ENCODE peak calls at places on chromosomes 7 and 10, in four cellular contexts. S is mesendoderm; L is heart right ventricle; J is stimulated activated CD8-positive, alpha-beta memory T cell treated with anti-CD3 and anti-CD28 coated beads, Interleukin-2, amount 100 ng/mL, for 1 hour. E is an unnamed sample.

GRCh38 chr7:32890010-32890552 is 1.5 kb downstream of the KBTBD2 start:
- DNase-seq in S (peak; percentile 39), L (no peak), J (no peak), E (no peak)

GRCh38 chr10:72740526-72740925 is 48.6 kb downstream of the MCU start:
- DNase-seq in S (peak; percentile 85), L (peak; percentile 27), J (no peak), E (no peak)

GRCh38 chr10:91552706-91553105 is 80.2 kb downstream of the PPP1R3C start:
- DNase-seq in S (peak; percentile 37), L (peak; percentile 24), J (no peak), E (no peak)

GRCh38 chr7:124188576-124188975 is 155.7 kb upstream of the TMEM229A start:
- DNase-seq in S (no peak), L (no peak), J (no peak), E (no peak)

GRCh38 chr7:7292608-7293007 is 110.3 kb downstream of the C1GALT1 start:
- DNase-seq in S (peak; percentile 22), L (no peak), J (no peak), E (no peak)

GRCh38 chr7:111730476-111731300 is 168.4 kb upstream of the IMMP2L start:
- DNase-seq in S (peak; percentile 58), L (no peak), J (no peak), E (no peak)

GRCh38 chr7:16719699-16720098 is 33.9 kb upstream of the TSPAN13 start:
- DNase-seq in S (no peak), L (no peak), J (no peak), E (no peak)

GRCh38 chr10:71817831-71818268 is 33.2 kb downstream of the PSAP start:
- DNase-seq in S (no peak), L (peak; percentile 73), J (no peak), E (no peak)

GRCh38 chr10:130961506-130962239 is 349.8 kb downstream of the TCERG1L start:
- DNase-seq in S (no peak), L (no peak), J (no peak), E (no peak)

GRCh38 chr7:158948376-158948775 is 92.0 kb downstream of the DYNC2I1 start:
- DNase-seq in S (no peak), L (no peak), J (no peak), E (no peak)

GRCh38 chr7:82057476-82057875 is 287.6 kb upstream of the HGF start:
- DNase-seq in S (no peak), L (no peak), J (no peak), E (no peak)

GRCh38 chr7:130201796-130202195 is 3.4 kb downstream of the TMEM209 start:
- DNase-seq in S (no peak), L (no peak), J (no peak), E (no peak)

GRCh38 chr7:128055668-128056067 is 24.4 kb upstream of the LRRC4 start:
- DNase-seq in S (no peak), L (no peak), J (no peak), E (no peak)

GRCh38 chr7:130145424-130146106 is 59.6 kb downstream of the TMEM209 start:
- DNase-seq in S (no peak), L (no peak), J (no peak), E (no peak)

GRCh38 chr10:87623191-87623590 is 36.5 kb upstream of the PAPSS2 start:
- DNase-seq in S (no peak), L (no peak), J (no peak), E (no peak)

GRCh38 chr7:144048648-144049047 is at the start of gene OR2A5:
- DNase-seq in S (no peak), L (no peak), J (no peak), E (peak; percentile 90)

GRCh38 chr10:118908487-118909280 is 120.8 kb upstream of the NANOS1 start:
- DNase-seq in S (peak; percentile 8), L (no peak), J (no peak), E (no peak)

GRCh38 chr7:65722361-65722792 is 150.5 kb upstream of the VKORC1L1 start:
- DNase-seq in S (peak; percentile 65), L (peak; percentile 17), J (peak; percentile 31), E (peak; percentile 22)

GRCh38 chr10:68110027-68110426 is 739 bp downstream of the MYPN start:
- DNase-seq in S (no peak), L (no peak), J (no peak), E (no peak)

GRCh38 chr10:72353963-72354355 is 760 bp downstream of the DNAJB12 start:
- DNase-seq in S (no peak), L (peak; percentile 38), J (no peak), E (no peak)

GRCh38 chr7:41188163-41189130 is 514.4 kb downstream of the INHBA start:
- DNase-seq in S (peak; percentile 56), L (no peak), J (no peak), E (no peak)

GRCh38 chr10:113019692-113020424 is 69.8 kb downstream of the TCF7L2 start:
- DNase-seq in S (no peak), L (no peak), J (no peak), E (no peak)

GRCh38 chr10:94219829-94220228 is 142.9 kb downstream of the NOC3L start:
- DNase-seq in S (no peak), L (no peak), J (no peak), E (no peak)

GRCh38 chr7:116588225-116588624 is 63.4 kb downstream of the CAV1 start:
- DNase-seq in S (peak; percentile 35), L (no peak), J (no peak), E (no peak)

GRCh38 chr7:154841731-154842331 is 161.1 kb downstream of the PAXIP1 start:
- DNase-seq in S (peak; percentile 82), L (no peak), J (no peak), E (no peak)

GRCh38 chr7:22481726-22482125 is 18.3 kb downstream of the STEAP1B start:
- DNase-seq in S (no peak), L (no peak), J (no peak), E (no peak)

GRCh38 chr10:80468002-80468401 is 13.9 kb downstream of the TSPAN14 start:
- DNase-seq in S (peak; percentile 94), L (peak; percentile 79), J (no peak), E (no peak)

GRCh38 chr7:107180378-107180777 is 11.6 kb downstream of the HBP1 start:
- DNase-seq in S (no peak), L (no peak), J (peak; percentile 51), E (no peak)

GRCh38 chr10:103884681-103885139 is 29.3 kb upstream of the SH3PXD2A start:
- DNase-seq in S (peak; percentile 82), L (no peak), J (no peak), E (no peak)

GRCh38 chr7:155643804-155644177 is 670 bp upstream of the RBM33 start:
- DNase-seq in S (no peak), L (no peak), J (no peak), E (no peak)

GRCh38 chr10:46046261-46046660 is at the start of gene MSMB:
- DNase-seq in S (no peak), L (no peak), J (no peak), E (no peak)

GRCh38 chr7:42238709-42239395 is 1.8 kb upstream of the GLI3 start:
- DNase-seq in S (peak; percentile 73), L (no peak), J (no peak), E (no peak)

GRCh38 chr7:76193881-76194280 is 7.8 kb upstream of the SRRM3 start:
- DNase-seq in S (no peak), L (no peak), J (no peak), E (no peak)

GRCh38 chr7:81774496-81774895 is 4.6 kb upstream of the HGF start:
- DNase-seq in S (no peak), L (no peak), J (no peak), E (no peak)

GRCh38 chr7:121084256-121084655 is 95.7 kb downstream of the CPED1 start:
- DNase-seq in S (no peak), L (no peak), J (no peak), E (no peak)

GRCh38 chr7:105713488-105714465 is 132.5 kb upstream of the EFCAB10 start:
- DNase-seq in S (no peak), L (no peak), J (no peak), E (no peak)